ENCODE peak calls at places on chromosome 4, in four cellular contexts. A is HepG2, N is SK-N-SH, H is GM12878. L is an unnamed sample.

GRCh38 chr4:166014411-166014810 is 141.4 kb downstream of the TLL1 start:
- DNase-seq in A (peak), N (no peak), H (no peak), L (no peak)

GRCh38 chr4:108828620-108829019 is 65.8 kb upstream of the ETNPPL start:
- DNase-seq in A (no peak), N (no peak), H (no peak), L (no peak)

GRCh38 chr4:8597791-8598190 is 5.2 kb downstream of the CPZ start:
- DNase-seq in A (no peak), N (no peak), H (no peak), L (no peak)

GRCh38 chr4:103370336-103370735 is 172.2 kb upstream of the CENPE start:
- DNase-seq in A (no peak), N (no peak), H (no peak), L (no peak)

GRCh38 chr4:32025840-32026459 is 1305.8 kb downstream of the PCDH7 start:
- DNase-seq in A (no peak), N (no peak), H (no peak), L (no peak)

GRCh38 chr4:126375462-126376054 is 1060.8 kb downstream of the FAT4 start:
- DNase-seq in A (no peak), N (no peak), H (no peak), L (no peak)

GRCh38 chr4:86521373-86521969 is 72.6 kb upstream of the PTPN13 start:
- DNase-seq in A (no peak), N (no peak), H (no peak), L (no peak)

GRCh38 chr4:76630748-76631147 is 195.7 kb downstream of the SHROOM3 start:
- DNase-seq in A (no peak), N (no peak), H (no peak), L (no peak)

GRCh38 chr4:143411527-143412480 is 75.1 kb downstream of the GAB1 start:
- DNase-seq in A (no peak), N (no peak), H (no peak), L (no peak)

GRCh38 chr4:31194823-31195222 is 474.7 kb downstream of the PCDH7 start:
- DNase-seq in A (no peak), N (no peak), H (no peak), L (no peak)

GRCh38 chr4:169612869-169613859 is 781 bp upstream of the NEK1 start:
- DNase-seq in A (peak), N (peak), H (no peak), L (peak)

DNA sequence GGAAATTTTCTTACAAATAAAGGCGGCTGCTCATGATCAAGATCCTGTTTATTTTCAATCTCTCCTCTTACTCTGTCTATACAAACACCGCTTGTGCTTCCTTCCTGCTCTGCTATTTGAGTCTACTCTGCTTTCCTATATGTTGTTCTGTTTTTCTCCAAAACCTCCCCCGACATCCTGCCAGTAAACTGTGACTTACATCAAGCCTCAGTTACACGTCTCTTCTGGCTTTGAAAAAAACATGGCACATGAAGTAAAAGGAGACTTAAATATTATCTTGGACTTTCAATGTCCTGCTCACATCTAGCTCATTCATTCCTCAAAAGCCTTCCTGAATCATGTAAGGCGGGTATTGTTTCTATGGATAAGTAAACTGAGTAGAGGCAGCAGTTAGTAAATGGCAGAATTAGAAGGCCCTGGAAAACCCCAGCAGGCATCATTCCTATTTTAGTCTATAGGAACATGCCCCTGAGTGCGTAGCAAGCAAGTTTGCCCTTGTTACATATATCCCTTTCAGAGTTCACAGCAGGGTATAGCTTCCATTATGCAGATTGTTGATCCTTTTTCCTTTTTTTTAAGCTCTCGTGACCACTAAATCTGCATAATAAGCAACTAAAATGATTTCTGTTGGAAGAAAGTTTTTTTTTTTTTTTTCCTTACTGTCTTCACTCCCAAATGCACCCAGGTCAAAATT is 280.1 kb downstream of the RAPGEF2 start:
- DNase-seq in A (no peak), N (no peak), H (no peak), L (no peak)
- TF ChIP-seq SIN3A in A (no peak), N (no peak), H (no peak), L (no peak)

DNA sequence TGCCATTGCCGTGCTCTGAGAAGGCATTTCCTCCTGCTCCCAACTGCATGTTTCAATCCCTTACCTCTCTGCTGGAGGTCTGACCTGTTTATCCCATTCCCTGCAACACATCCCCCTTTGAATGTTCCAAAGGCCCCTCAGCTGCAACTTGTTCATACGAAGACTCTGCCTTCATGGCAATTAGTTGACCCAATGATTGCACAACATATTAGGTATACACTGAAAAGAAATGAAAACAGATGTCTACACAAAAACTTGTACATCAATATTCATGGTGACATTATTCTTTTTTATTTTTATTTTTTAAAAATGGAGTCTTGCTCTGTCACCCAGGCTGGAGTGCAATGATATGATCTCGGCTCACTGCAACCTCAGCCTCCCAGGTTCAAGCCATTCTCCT is 54.9 kb upstream of the STX18 start:
- DNase-seq in A (no peak), N (no peak), H (no peak), L (no peak)
- TF ChIP-seq TCF12 in A (no peak), N (no peak), H (no peak), L (no peak)

GRCh38 chr4:38867478-38868054 is at the start of gene FAM114A1:
- DNase-seq in A (peak), N (peak), H (no peak), L (no peak)
- TF ChIP-seq SIN3A in A (no peak), N (no peak), H (no peak), L (no peak)

GRCh38 chr4:94459462-94460161 is 7.9 kb downstream of the PDLIM5 start:
- DNase-seq in A (peak), N (no peak), H (no peak), L (no peak)
- TF ChIP-seq TCF12 in A (no peak), N (no peak), H (no peak), L (no peak)

GRCh38 chr4:82525287-82525898 is 36.4 kb downstream of the TMEM150C start:
- DNase-seq in A (no peak), N (no peak), H (no peak), L (no peak)

GRCh38 chr4:82528868-82529267 is 32.9 kb downstream of the TMEM150C start:
- DNase-seq in A (peak), N (no peak), H (no peak), L (no peak)

GRCh38 chr4:82528074-82528473 is 33.7 kb downstream of the TMEM150C start:
- DNase-seq in A (no peak), N (no peak), H (no peak), L (no peak)

GRCh38 chr4:82524570-82525152 is 37.1 kb downstream of the TMEM150C start:
- DNase-seq in A (peak), N (no peak), H (no peak), L (no peak)

GRCh38 chr4:82529322-82529721 is 32.5 kb downstream of the TMEM150C start:
- DNase-seq in A (no peak), N (no peak), H (no peak), L (no peak)
- TF ChIP-seq SIN3A in A (no peak), N (no peak), H (no peak), L (no peak)

L was measured in H1.